ENCODE peak calls at places on chromosomes 1 and 21, in five cellular contexts. M is GM12878, C is H1, T is K562, S is HepG2. R is an unnamed sample.

GRCh38 chr1:182786223-182787001 is 3.2 kb upstream of the NPL start:
- DNase-seq in C (peak; percentile 74), S (peak; percentile 34), T (peak; percentile 72), M (no peak), R (peak; percentile 88)

GRCh38 chr1:160789702-160790611 is 6.0 kb upstream of the LY9 start:
- DNase-seq in S (no peak), T (no peak), C (no peak), M (peak; percentile 89), R (no peak)

GRCh38 chr1:199029401-199029800 is 390.6 kb downstream of the PTPRC start:
- DNase-seq in T (no peak), C (no peak), S (no peak), M (no peak), R (no peak)

GRCh38 chr1:222634180-222635013 is 16.5 kb downstream of the MIA3 start:
- DNase-seq in M (no peak), T (peak; percentile 62), S (peak; percentile 87), C (no peak), R (peak; percentile 94)

GRCh38 chr1:38603907-38604306 is 255.7 kb downstream of the RRAGC start:
- DNase-seq in S (no peak), C (no peak), M (no peak), T (no peak), R (no peak)

GRCh38 chr1:43994071-43994470 is 2.7 kb downstream of the CCDC24 start:
- DNase-seq in C (no peak), M (no peak), S (no peak), T (no peak), R (no peak)

GRCh38 chr1:50109647-50110075 is 941 bp downstream of the ELAVL4 start:
- DNase-seq in S (no peak), M (no peak), T (no peak), C (no peak), R (peak; percentile 46)

GRCh38 chr1:203082571-203083462 is 3.0 kb downstream of the MYOG start:
- DNase-seq in C (no peak), T (peak; percentile 46), M (no peak), S (no peak), R (peak; percentile 19)

GRCh38 chr1:240117202-240117769 is 25.6 kb downstream of the FMN2 start:
- DNase-seq in T (no peak), S (no peak), C (no peak), M (no peak), R (no peak)

GRCh38 chr1:233289676-233290075 is 5.8 kb downstream of the PCNX2 start:
- DNase-seq in C (peak; percentile 76), S (no peak), M (no peak), T (no peak), R (peak; percentile 87)

GRCh38 chr1:6603851-6604558 is 1.3 kb upstream of the KLHL21 start:
- DNase-seq in T (no peak), S (peak; percentile 97), M (no peak), C (peak; percentile 78), R (peak; percentile 93)

GRCh38 chr1:54180666-54181360 is 19.0 kb downstream of the CYB5RL start:
- DNase-seq in M (no peak), C (no peak), T (no peak), S (no peak), R (no peak)

GRCh38 chr1:112743174-112744018 is 28.3 kb upstream of the PPM1J start:
- DNase-seq in C (no peak), S (no peak), T (no peak), M (no peak), R (peak; percentile 79)

GRCh38 chr1:112748396-112748795 is 33.3 kb upstream of the PPM1J start:
- DNase-seq in S (no peak), T (no peak), M (no peak), C (no peak), R (no peak)

DNA sequence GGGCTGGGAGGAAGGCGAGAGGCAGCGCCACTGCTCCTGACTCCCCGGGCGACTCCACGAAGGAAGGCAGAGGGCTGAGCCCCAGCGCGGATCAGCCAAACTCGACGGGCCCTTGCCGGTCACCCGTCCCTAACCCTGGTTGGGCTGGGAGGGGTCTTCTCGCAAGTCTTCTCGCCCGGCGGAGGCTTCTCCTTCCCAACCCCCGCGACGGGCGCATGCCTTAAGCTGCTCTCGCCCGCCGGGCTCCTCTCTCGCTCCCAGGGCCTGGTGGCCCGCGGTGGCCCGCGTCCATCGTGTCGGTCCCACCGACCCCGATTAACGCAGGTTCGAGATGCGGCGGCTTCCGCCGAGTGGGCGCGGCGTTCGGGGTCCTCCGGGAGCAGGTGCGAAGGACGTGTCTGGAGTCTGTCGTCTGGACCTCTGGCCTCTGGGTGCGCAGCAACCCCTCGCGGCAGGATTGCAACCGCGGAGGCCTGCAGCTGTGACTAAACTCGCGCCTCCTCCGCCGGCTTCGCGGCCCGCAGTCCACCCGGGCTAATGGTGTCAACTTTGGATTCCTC is 29.0 kb upstream of the PPM1J start:
- DNase-seq in S (no peak), T (no peak), M (no peak), C (no peak), R (peak; percentile 79)
- TF ChIP-seq CREB1 in S (no peak), T (no peak), M (no peak), C (no peak), R (no peak)

GRCh38 chr1:169090308-169090899 is 16.1 kb upstream of the ATP1B1 start:
- DNase-seq in M (no peak), C (no peak), S (no peak), T (no peak), R (no peak)
- TF ChIP-seq POLR2AphosphoS5 in M (no peak), C (no peak), S (no peak), T (no peak), R (no peak)

GRCh38 chr1:227891955-227892871 is 55.5 kb downstream of the WNT9A start:
- DNase-seq in T (no peak), M (no peak), S (no peak), C (no peak), R (peak; percentile 68)
- TF ChIP-seq CREB1 in T (no peak), M (no peak), S (no peak), C (no peak), R (no peak)

GRCh38 chr1:41444796-41445195 is 39.7 kb downstream of the EDN2 start:
- DNase-seq in M (no peak), T (no peak), S (no peak), C (no peak), R (no peak)
- TF ChIP-seq POLR2AphosphoS5 in M (no peak), T (no peak), S (no peak), C (no peak), R (no peak)

GRCh38 chr1:11690669-11691301 is 725 bp upstream of the DRAXIN start:
- DNase-seq in T (peak; percentile 62), M (no peak), S (peak; percentile 18), C (no peak), R (peak; percentile 76)

GRCh38 chr1:11691302-11691914 is at the start of gene DRAXIN:
- DNase-seq in C (no peak), S (no peak), T (no peak), M (no peak), R (peak; percentile 89)

GRCh38 chr1:11691928-11692711 is 610 bp downstream of the DRAXIN start:
- DNase-seq in T (no peak), C (no peak), M (no peak), S (no peak), R (peak; percentile 52)

GRCh38 chr1:11693917-11694316 is 2.4 kb downstream of the DRAXIN start:
- DNase-seq in C (no peak), T (no peak), S (no peak), M (no peak), R (no peak)

GRCh38 chr1:11692899-11693590 is 1.5 kb downstream of the DRAXIN start:
- DNase-seq in T (peak; percentile 56), M (no peak), S (no peak), C (no peak), R (no peak)
- TF ChIP-seq CREB1 in T (no peak), M (no peak), S (no peak), C (no peak), R (no peak)

DNA sequence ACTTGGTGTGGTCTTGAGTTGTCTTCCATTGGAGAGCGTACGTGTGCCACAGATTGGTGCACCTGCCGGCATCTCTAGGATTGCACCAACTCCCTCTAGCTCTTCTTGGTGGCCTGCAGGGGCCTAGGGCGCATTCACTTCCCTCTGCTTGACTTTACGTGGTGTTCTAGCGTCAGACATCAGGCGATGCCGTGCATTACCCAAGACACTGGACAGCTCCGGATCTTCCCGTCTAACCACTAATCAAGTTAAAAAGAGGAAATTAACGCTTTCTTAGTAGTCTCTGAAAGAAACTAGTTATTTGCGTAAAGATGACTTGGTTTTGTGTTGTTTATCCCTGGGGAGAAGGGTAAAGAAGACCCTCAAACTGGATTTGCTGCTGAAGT is 510 bp upstream of the IL10RB start:
- DNase-seq in M (peak; percentile 68), T (no peak), C (no peak), S (no peak), R (peak; percentile 65)
- TF ChIP-seq POLR2AphosphoS5 in M (no peak), T (no peak), C (no peak), S (no peak), R (no peak)

GRCh38 chr1:204980870-204981405 is 62.1 kb upstream of the CNTN2 start:
- DNase-seq in M (no peak), T (no peak), S (no peak), C (no peak), R (no peak)
- TF ChIP-seq CREB1 in M (no peak), T (no peak), S (no peak), C (no peak), R (no peak)

R was measured in GM23338.